ENCODE peak calls at places on chromosomes 2 and 18, in five cellular contexts. B is H9, J is OCI-LY7, L is astrocyte, C is fibroblast of lung. S is an unnamed sample.

GRCh38 chr2:222900354-222900753 is 39.5 kb downstream of the ACSL3 start:
- DNase-seq in B (no peak), J (no peak), L (peak; percentile 73), C (peak; percentile 87), S (peak; percentile 57)

GRCh38 chr2:187364696-187365095 is 83.4 kb downstream of the CALCRL start:
- DNase-seq in B (no peak), L (no peak), J (no peak), C (no peak), S (no peak)

GRCh38 chr2:77767388-77768076 is 245.4 kb upstream of the LRRTM4 start:
- DNase-seq in B (no peak), C (no peak), J (no peak), L (no peak), S (no peak)

GRCh38 chr2:230358305-230358704 is 31.3 kb downstream of the SP140L start:
- DNase-seq in L (peak; percentile 14), B (no peak), C (peak; percentile 14), J (no peak), S (peak; percentile 4)

GRCh38 chr2:171341394-171341793 is 92.4 kb downstream of the METTL8 start:
- DNase-seq in L (no peak), C (no peak), J (no peak), B (no peak), S (no peak)

GRCh38 chr2:230362030-230362691 is 35.2 kb downstream of the SP140L start:
- DNase-seq in J (peak; percentile 49), C (no peak), B (no peak), L (no peak), S (no peak)

GRCh38 chr2:159846564-159846963 is 48.6 kb upstream of the CD302 start:
- DNase-seq in B (no peak), C (no peak), J (no peak), L (no peak), S (no peak)

GRCh38 chr18:54323970-54324369 is 33.7 kb downstream of the STARD6 start:
- DNase-seq in L (no peak), J (no peak), B (no peak), C (no peak), S (peak; percentile 24)

GRCh38 chr2:24544456-24545115 is 53.5 kb downstream of the NCOA1 start:
- DNase-seq in C (no peak), B (no peak), J (no peak), L (no peak), S (no peak)

GRCh38 chr18:24395049-24395780 is 2.4 kb downstream of the OSBPL1A start:
- DNase-seq in B (no peak), C (peak; percentile 38), L (no peak), J (no peak), S (peak; percentile 9)

GRCh38 chr18:45328271-45328670 is 287.0 kb upstream of the SLC14A2 start:
- DNase-seq in J (no peak), B (no peak), L (no peak), C (no peak), S (no peak)

GRCh38 chr2:177264539-177265385 is at the start of gene NFE2L2:
- DNase-seq in J (peak; percentile 93), C (peak; percentile 91), L (peak; percentile 82), B (peak; percentile 71), S (peak; percentile 86)

GRCh38 chr2:240784629-240785423 is 35.2 kb downstream of the KIF1A start:
- DNase-seq in C (no peak), B (no peak), J (no peak), L (no peak), S (no peak)

GRCh38 chr2:207163815-207164747 is 1.7 kb downstream of the KLF7 start:
- DNase-seq in C (peak; percentile 58), B (no peak), L (peak; percentile 44), J (no peak), S (peak; percentile 54)

GRCh38 chr18:79513381-79514081 is 117.8 kb downstream of the NFATC1 start:
- DNase-seq in J (no peak), L (no peak), C (no peak), B (peak; percentile 19), S (no peak)

GRCh38 chr2:231293163-231293562 is 94.7 kb downstream of the ARMC9 start:
- DNase-seq in B (no peak), L (no peak), J (no peak), C (no peak), S (no peak)

GRCh38 chr18:56284319-56284718 is 354.1 kb downstream of the TXNL1 start:
- DNase-seq in C (peak; percentile 6), L (peak; percentile 26), B (no peak), J (no peak), S (peak; percentile 64)

GRCh38 chr18:73340135-73340934 is 472.5 kb upstream of the NETO1 start:
- DNase-seq in L (peak; percentile 76), J (no peak), C (peak; percentile 17), B (no peak), S (peak; percentile 85)

GRCh38 chr2:188181035-188181434 is 110.6 kb upstream of the GULP1 start:
- DNase-seq in L (no peak), J (no peak), C (peak; percentile 10), B (no peak), S (no peak)

GRCh38 chr18:49814147-49814499 is 790 bp upstream of the ACAA2 start:
- DNase-seq in C (peak; percentile 72), L (peak; percentile 62), J (no peak), B (peak; percentile 71), S (peak; percentile 16)

GRCh38 chr2:28406276-28407096 is 13.8 kb downstream of the FOSL2 start:
- DNase-seq in J (no peak), C (peak; percentile 80), B (no peak), L (peak; percentile 69), S (no peak)

GRCh38 chr2:43040084-43040854 is 186.1 kb downstream of the ZFP36L2 start:
- DNase-seq in J (no peak), L (no peak), C (no peak), B (no peak), S (no peak)

GRCh38 chr2:145036421-145036901 is 516.5 kb upstream of the ZEB2 start:
- DNase-seq in C (no peak), B (no peak), J (no peak), L (peak; percentile 46), S (no peak)

GRCh38 chr2:66228128-66228547 is 206.8 kb upstream of the MEIS1 start:
- DNase-seq in L (no peak), C (no peak), J (no peak), B (no peak), S (no peak)

GRCh38 chr2:39762448-39762847 is 16.6 kb downstream of the THUMPD2 start:
- DNase-seq in C (no peak), B (no peak), L (no peak), J (no peak), S (no peak)

GRCh38 chr2:233996436-233996835 is 54.1 kb upstream of the SPP2 start:
- DNase-seq in B (no peak), C (peak; percentile 37), L (peak; percentile 16), J (no peak), S (no peak)

GRCh38 chr18:48874233-48874632 is 76.5 kb downstream of the SMAD7 start:
- DNase-seq in L (no peak), B (no peak), J (no peak), C (no peak), S (no peak)

GRCh38 chr2:30238143-30238800 is 6.9 kb downstream of the LBH start:
- DNase-seq in B (peak; percentile 17), J (no peak), C (no peak), L (no peak), S (no peak)

GRCh38 chr2:234348081-234348480 is 148.8 kb downstream of the ARL4C start:
- DNase-seq in J (peak; percentile 52), L (peak; percentile 26), B (no peak), C (no peak), S (no peak)

GRCh38 chr2:86193901-86194567 is 1.2 kb downstream of the IMMT start:
- DNase-seq in B (no peak), C (no peak), L (no peak), J (peak; percentile 40), S (peak; percentile 29)

GRCh38 chr2:86189782-86190416 is 5.4 kb downstream of the IMMT start:
- DNase-seq in J (no peak), C (no peak), L (no peak), B (no peak), S (no peak)

GRCh38 chr2:86195055-86195807 is at the start of gene IMMT:
- DNase-seq in C (peak; percentile 97), J (peak; percentile 96), B (peak; percentile 96), L (peak; percentile 92), S (peak; percentile 97)

GRCh38 chr2:86199834-86200177 is 549 bp downstream of the MRPL35 start:
- DNase-seq in L (no peak), B (no peak), J (peak; percentile 26), C (no peak), S (no peak)

GRCh38 chr2:86194751-86195054 is 559 bp downstream of the IMMT start:
- DNase-seq in L (no peak), C (no peak), J (no peak), B (peak; percentile 96), S (peak; percentile 92)
- H2AFZ ChIP-seq in L (no peak overlapping the region), C (no peak overlapping the region), J (no peak overlapping the region), B (no peak overlapping the region), S (no peak overlapping the region)

GRCh38 chr2:120709608-120710041 is 26.0 kb upstream of the GLI2 start:
- DNase-seq in C (peak; percentile 4), L (no peak), J (no peak), B (peak; percentile 80), S (no peak)
- H2AFZ ChIP-seq in C (no peak overlapping the region), L (no peak overlapping the region), J (no peak overlapping the region), B (no peak overlapping the region), S (no peak overlapping the region)

DNA sequence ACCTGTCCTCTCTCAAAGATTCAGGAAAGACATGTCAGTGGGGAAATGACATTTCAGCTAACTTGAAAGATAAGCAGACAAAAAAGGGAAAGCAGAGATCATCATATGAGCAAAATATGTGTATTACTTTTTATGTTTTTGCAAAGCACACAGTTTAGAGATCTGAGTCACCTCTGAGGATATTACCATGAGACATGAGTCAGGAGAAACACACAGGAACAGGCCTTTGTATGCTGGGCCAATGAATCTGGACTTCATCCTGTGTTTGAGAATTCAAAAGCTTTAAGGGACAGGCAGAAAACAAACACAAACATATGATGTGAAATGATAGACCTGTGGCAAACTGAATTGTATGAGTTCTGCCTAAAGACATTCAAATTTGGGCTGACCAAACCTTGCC is 306.0 kb upstream of the EPC2 start:
- DNase-seq in B (no peak), J (no peak), C (peak; percentile 57), L (peak; percentile 49), S (peak; percentile 79)
- H2AFZ ChIP-seq in B (no peak overlapping the region), J (no peak overlapping the region), C (no peak overlapping the region), L (peak overlapping the region; percentile 25), S (no peak overlapping the region)

GRCh38 chr2:203719456-203719855 is 13.0 kb downstream of the CD28 start:
- DNase-seq in C (no peak), L (no peak), J (no peak), B (no peak), S (no peak)

GRCh38 chr2:203720922-203721672 is 14.7 kb downstream of the CD28 start:
- DNase-seq in C (no peak), B (no peak), L (no peak), J (no peak), S (no peak)

GRCh38 chr2:203722411-203722810 is 16.0 kb downstream of the CD28 start:
- DNase-seq in L (peak; percentile 39), C (no peak), B (no peak), J (no peak), S (peak; percentile 54)

GRCh38 chr2:203720011-203720410 is 13.6 kb downstream of the CD28 start:
- DNase-seq in J (no peak), C (no peak), L (no peak), B (no peak), S (no peak)

DNA sequence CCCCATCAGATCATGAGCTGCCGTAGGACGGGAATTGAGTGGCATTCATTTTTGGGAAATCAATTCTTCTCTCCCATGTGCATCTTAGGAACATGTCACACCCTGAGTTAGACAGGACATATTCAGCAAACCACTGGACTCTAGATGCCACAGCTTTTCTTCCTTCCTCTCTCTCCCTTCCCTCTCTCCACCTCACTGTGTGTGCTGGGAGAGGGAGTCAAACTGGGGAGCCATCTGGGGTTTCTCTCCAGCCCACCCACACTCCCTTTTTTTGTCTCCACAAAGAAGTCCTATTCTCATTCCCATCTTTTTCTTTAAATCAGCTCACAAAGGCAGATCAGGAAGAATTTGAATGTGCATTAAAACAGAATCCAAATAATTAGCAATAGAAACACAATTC is 15.3 kb downstream of the CD28 start:
- DNase-seq in L (no peak), B (no peak), J (no peak), C (no peak), S (no peak)
- H2AFZ ChIP-seq in L (no peak overlapping the region), B (peak overlapping the region; percentile 86), J (no peak overlapping the region), C (no peak overlapping the region), S (no peak overlapping the region)

S was measured in PC-3.